ENCODE peak calls at places on chromosome 10, in ten cellular contexts. C, A, W, G, L, Z, N, T, M and Y are unnamed samples.

GRCh38 chr10:91340613-91341362 is 69.4 kb upstream of the HECTD2 start:
- DNase-seq in L (no peak), W (peak; percentile 67), Z (no peak), N (peak; percentile 58), G (no peak), M (no peak), T (no peak), C (no peak), A (no peak), Y (no peak)

GRCh38 chr10:116183733-116184447 is 89.1 kb downstream of the GFRA1 start:
- DNase-seq in L (no peak), M (no peak), A (no peak), W (no peak), G (peak; percentile 28), T (peak; percentile 82), C (peak; percentile 79), Z (no peak), N (no peak), Y (no peak)

GRCh38 chr10:51007781-51008180 is 66.5 kb upstream of the PRKG1 start:
- DNase-seq in C (no peak), Z (no peak), G (no peak), W (no peak), L (no peak), N (peak; percentile 39), A (no peak), M (no peak), T (no peak), Y (no peak)

GRCh38 chr10:106242301-106242700 is 922.2 kb downstream of the SORCS1 start:
- DNase-seq in L (no peak), C (no peak), A (no peak), G (no peak), T (no peak), M (no peak), N (no peak), W (no peak), Z (no peak), Y (no peak)

GRCh38 chr10:121594623-121595320 is 3.5 kb downstream of the FGFR2 start:
- DNase-seq in T (no peak), Z (no peak), C (no peak), M (no peak), L (no peak), N (no peak), A (no peak), G (no peak), W (no peak), Y (no peak)

GRCh38 chr10:49165259-49165658 is 22.9 kb downstream of the TMEM273 start:
- DNase-seq in L (no peak), W (no peak), N (no peak), T (no peak), Z (no peak), C (no peak), M (no peak), G (no peak), A (no peak), Y (no peak)

GRCh38 chr10:61286695-61287094 is 166.5 kb downstream of the TMEM26 start:
- DNase-seq in W (no peak), T (no peak), Z (no peak), L (no peak), N (no peak), G (no peak), C (no peak), A (no peak), M (peak; percentile 61), Y (no peak)

GRCh38 chr10:62584216-62584615 is 210.0 kb downstream of the ZNF365 start:
- DNase-seq in Z (no peak), A (no peak), G (no peak), C (no peak), W (no peak), L (no peak), T (no peak), M (no peak), N (peak; percentile 71), Y (no peak)

GRCh38 chr10:22620140-22620857 is 94.1 kb downstream of the PIP4K2A start:
- DNase-seq in C (no peak), T (no peak), L (no peak), W (peak; percentile 83), G (no peak), M (no peak), Z (no peak), N (peak; percentile 99), A (no peak), Y (peak; percentile 57)

GRCh38 chr10:71188201-71188600 is 24.2 kb upstream of the UNC5B start:
- DNase-seq in T (no peak), N (no peak), M (no peak), Z (no peak), G (no peak), A (no peak), C (no peak), L (no peak), W (no peak), Y (no peak)

GRCh38 chr10:68561804-68562649 is 1.9 kb downstream of the TET1 start:
- DNase-seq in G (peak; percentile 70), A (no peak), C (peak; percentile 64), N (peak; percentile 42), W (no peak), L (no peak), Z (peak; percentile 42), M (no peak), T (peak; percentile 78), Y (peak; percentile 53)

GRCh38 chr10:17409170-17409733 is 45.1 kb downstream of the ST8SIA6 start:
- DNase-seq in G (no peak), L (no peak), M (no peak), N (peak; percentile 20), C (no peak), Z (no peak), T (peak; percentile 36), W (no peak), A (no peak), Y (no peak)

GRCh38 chr10:90484518-90484917 is 373.3 kb downstream of the HTR7 start:
- DNase-seq in T (peak; percentile 72), Z (no peak), A (peak; percentile 33), G (peak; percentile 13), M (no peak), W (peak; percentile 41), N (no peak), L (no peak), C (no peak), Y (no peak)

DNA sequence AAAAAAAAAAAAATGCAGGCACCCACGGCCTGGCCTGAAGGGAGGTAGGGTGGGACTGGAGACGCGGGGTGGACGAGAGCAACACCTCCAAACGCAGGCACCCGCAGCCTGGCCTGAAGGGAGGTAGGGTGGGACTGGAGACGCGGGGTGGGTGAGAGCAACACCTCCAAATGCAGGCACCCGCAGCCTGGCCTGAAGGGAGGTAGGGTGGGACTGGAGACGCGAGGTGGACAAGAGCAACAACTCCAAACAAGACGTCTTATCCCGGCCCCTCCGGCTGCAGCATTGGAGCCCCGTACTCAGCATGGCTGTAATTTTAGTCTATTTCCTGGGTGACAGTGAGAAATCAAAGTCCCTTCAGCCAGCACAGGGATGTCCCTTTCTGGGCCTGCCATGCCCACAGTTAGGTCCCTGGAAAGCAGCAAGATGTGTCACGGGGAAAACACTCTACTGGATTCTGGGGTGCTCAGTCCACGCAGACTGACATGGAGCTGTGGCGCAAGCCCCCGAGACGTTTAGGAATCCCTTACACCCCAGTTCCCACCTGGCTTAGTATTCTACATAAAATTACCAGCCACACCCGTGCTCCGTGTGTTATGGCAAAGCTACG is 119.9 kb downstream of the WDR37 start:
- DNase-seq in C (no peak), M (no peak), L (peak; percentile 29), T (no peak), W (no peak), G (no peak), N (no peak), Z (no peak), A (no peak), Y (no peak)
- H3K9me3 ChIP-seq in C (no peaks in the 10 kb centered on the region), M (no peaks in the 10 kb centered on the region), L (no peaks in the 10 kb centered on the region), T (no peaks in the 10 kb centered on the region), W (no peaks in the 10 kb centered on the region), G (no peaks in the 10 kb centered on the region), N (no peaks in the 10 kb centered on the region), Z (peaks cover 2% of the 10 kb centered on the region), A (no peaks in the 10 kb centered on the region), Y (no peaks in the 10 kb centered on the region)

GRCh38 chr10:5976689-5977470 is 463 bp downstream of the IL15RA start:
- DNase-seq in N (peak; percentile 60), C (peak; percentile 42), L (peak; percentile 83), M (peak; percentile 62), W (peak; percentile 46), T (peak; percentile 83), Z (no peak), G (peak; percentile 58), A (no peak), Y (peak; percentile 21)
- H3K4me1 ChIP-seq in N (peaks cover 3% of the 10 kb centered on the region), C (no peaks in the 10 kb centered on the region), L (peaks cover 26% of the 10 kb centered on the region), M (peaks cover 23% of the 10 kb centered on the region), W (peaks cover 2% of the 10 kb centered on the region), T (no peaks in the 10 kb centered on the region), Z (peaks cover 4% of the 10 kb centered on the region), G (peaks cover 3% of the 10 kb centered on the region), A (no peaks in the 10 kb centered on the region), Y (no peaks in the 10 kb centered on the region)

GRCh38 chr10:1409359-1409750 is 328.0 kb downstream of the ADARB2 start:
- DNase-seq in G (no peak), M (no peak), L (no peak), Z (no peak), W (no peak), N (no peak), C (no peak), T (no peak), A (no peak), Y (no peak)
- H3K9me3 ChIP-seq in G (no peaks in the 10 kb centered on the region), M (no peaks in the 10 kb centered on the region), L (no peaks in the 10 kb centered on the region), Z (no peaks in the 10 kb centered on the region), W (no peaks in the 10 kb centered on the region), N (no peaks in the 10 kb centered on the region), C (no peaks in the 10 kb centered on the region), T (no peaks in the 10 kb centered on the region), A (no peaks in the 10 kb centered on the region), Y (no peaks in the 10 kb centered on the region)

GRCh38 chr10:35415505-35415904 is 79.2 kb downstream of the CCNY start:
- DNase-seq in M (no peak), L (no peak), C (no peak), W (no peak), A (no peak), G (no peak), N (no peak), Z (no peak), T (no peak), Y (no peak)

GRCh38 chr10:35409808-35410207 is 73.5 kb downstream of the CCNY start:
- DNase-seq in Z (no peak), G (no peak), M (no peak), W (no peak), N (no peak), T (no peak), A (no peak), C (no peak), L (no peak), Y (no peak)

GRCh38 chr10:35413985-35414861 is 77.9 kb downstream of the CCNY start:
- DNase-seq in C (no peak), W (no peak), G (no peak), L (no peak), Z (no peak), N (no peak), A (no peak), T (peak; percentile 77), M (no peak), Y (no peak)

GRCh38 chr10:35412900-35413491 is 76.7 kb downstream of the CCNY start:
- DNase-seq in G (no peak), M (no peak), T (no peak), W (no peak), N (no peak), C (no peak), L (no peak), A (no peak), Z (no peak), Y (no peak)

DNA sequence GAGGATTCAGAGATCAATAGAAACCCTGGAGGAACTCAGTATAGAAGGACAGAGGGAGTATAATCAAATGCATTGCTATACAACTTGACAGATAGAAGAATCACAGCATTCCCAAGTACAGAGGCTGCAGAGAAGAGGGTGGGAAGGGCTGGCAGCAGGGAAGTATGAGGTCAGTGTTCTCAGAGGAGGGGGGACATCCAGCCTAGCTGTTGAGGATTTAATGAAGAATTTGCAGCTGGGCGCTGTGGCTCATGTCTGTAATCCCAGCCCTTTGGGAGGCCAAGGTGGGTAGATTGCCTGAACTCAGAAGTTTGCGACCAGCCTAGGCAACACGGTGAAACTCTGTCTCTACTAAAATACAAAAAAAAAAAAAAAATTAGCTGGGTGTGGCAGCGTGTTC is 76.0 kb downstream of the CCNY start:
- DNase-seq in C (no peak), W (no peak), M (no peak), Z (no peak), L (no peak), G (no peak), T (no peak), A (no peak), N (no peak), Y (no peak)
- H3K4me1 ChIP-seq in C (peaks cover 23% of the 10 kb centered on the region), W (peaks cover 39% of the 10 kb centered on the region), M (peaks cover 11% of the 10 kb centered on the region), Z (peaks cover 16% of the 10 kb centered on the region), L (peaks cover 46% of the 10 kb centered on the region), G (peaks cover 27% of the 10 kb centered on the region), T (peaks cover 33% of the 10 kb centered on the region), A (peaks cover 2% of the 10 kb centered on the region), N (peaks cover 20% of the 10 kb centered on the region), Y (no peaks in the 10 kb centered on the region)